ENCODE peak calls at places on chromosome X, in five cellular contexts. One of them, this sample, is unnamed.
A peak's percentile ranks its signal among the peaks of the same experiment; 100 is the strongest.

GRCh38 chrX:149829751-149830191 is 48.0 kb downstream of the MAGEA9 start:
- DNase-seq in AG08396: no peak
- DNase-seq in frontal cortex: no peak
- DNase-seq in hepatic stellate cell: no peak
- DNase-seq in activated T-cell treated with anti-CD3 and anti-CD28 coated beads, Interleukin-2, amount 50 U/mL, for 72 hours: peak; percentile 25
- DNase-seq in this sample: no peak

GRCh38 chrX:72001471-72001870 is 90.8 kb downstream of the NHSL2 start:
- DNase-seq in AG08396: no peak
- DNase-seq in frontal cortex: no peak
- DNase-seq in hepatic stellate cell: no peak
- DNase-seq in activated T-cell treated with anti-CD3 and anti-CD28 coated beads, Interleukin-2, amount 50 U/mL, for 72 hours: no peak
- DNase-seq in this sample: no peak

GRCh38 chrX:125004799-125005198 is 314.9 kb upstream of the TEX13C start:
- DNase-seq in AG08396: no peak
- DNase-seq in frontal cortex: no peak
- DNase-seq in hepatic stellate cell: no peak
- DNase-seq in activated T-cell treated with anti-CD3 and anti-CD28 coated beads, Interleukin-2, amount 50 U/mL, for 72 hours: no peak
- DNase-seq in this sample: no peak

GRCh38 chrX:38807873-38808272 is 6.6 kb downstream of the MID1IP1 start:
- DNase-seq in AG08396: no peak
- DNase-seq in frontal cortex: no peak
- DNase-seq in hepatic stellate cell: no peak
- DNase-seq in activated T-cell treated with anti-CD3 and anti-CD28 coated beads, Interleukin-2, amount 50 U/mL, for 72 hours: no peak
- DNase-seq in this sample: no peak

GRCh38 chrX:8873956-8874355 is 72.8 kb upstream of the FAM9A start:
- DNase-seq in AG08396: no peak
- DNase-seq in frontal cortex: no peak
- DNase-seq in hepatic stellate cell: no peak
- DNase-seq in activated T-cell treated with anti-CD3 and anti-CD28 coated beads, Interleukin-2, amount 50 U/mL, for 72 hours: no peak
- DNase-seq in this sample: no peak

GRCh38 chrX:3145716-3146115 is 104.4 kb downstream of the ARSF start:
- DNase-seq in AG08396: no peak
- DNase-seq in frontal cortex: no peak
- DNase-seq in hepatic stellate cell: no peak
- DNase-seq in activated T-cell treated with anti-CD3 and anti-CD28 coated beads, Interleukin-2, amount 50 U/mL, for 72 hours: no peak
- DNase-seq in this sample: no peak

GRCh38 chrX:86604620-86605019 is 456.4 kb downstream of the DACH2 start:
- DNase-seq in AG08396: no peak
- DNase-seq in frontal cortex: no peak
- DNase-seq in hepatic stellate cell: peak; percentile 1
- DNase-seq in activated T-cell treated with anti-CD3 and anti-CD28 coated beads, Interleukin-2, amount 50 U/mL, for 72 hours: no peak
- DNase-seq in this sample: no peak

GRCh38 chrX:50100188-50100587 is 100.6 kb downstream of the AKAP4 start:
- DNase-seq in AG08396: no peak
- DNase-seq in frontal cortex: peak; percentile 3
- DNase-seq in hepatic stellate cell: peak; percentile 8
- DNase-seq in activated T-cell treated with anti-CD3 and anti-CD28 coated beads, Interleukin-2, amount 50 U/mL, for 72 hours: no peak
- DNase-seq in this sample: no peak

GRCh38 chrX:9785252-9785943 is 831 bp upstream of the SHROOM2 start:
- DNase-seq in AG08396: no peak
- DNase-seq in frontal cortex: no peak
- DNase-seq in hepatic stellate cell: no peak
- DNase-seq in activated T-cell treated with anti-CD3 and anti-CD28 coated beads, Interleukin-2, amount 50 U/mL, for 72 hours: no peak
- DNase-seq in this sample: no peak

GRCh38 chrX:154457491-154458115 is 478 bp upstream of the PLXNA3 start:
- DNase-seq in AG08396: peak; percentile 78
- DNase-seq in frontal cortex: peak; percentile 67
- DNase-seq in hepatic stellate cell: peak; percentile 50
- DNase-seq in activated T-cell treated with anti-CD3 and anti-CD28 coated beads, Interleukin-2, amount 50 U/mL, for 72 hours: peak; percentile 65
- DNase-seq in this sample: no peak

GRCh38 chrX:151695583-151695930 is 299 bp downstream of the PRRG3 start:
- DNase-seq in AG08396: no peak
- DNase-seq in frontal cortex: no peak
- DNase-seq in hepatic stellate cell: no peak
- DNase-seq in activated T-cell treated with anti-CD3 and anti-CD28 coated beads, Interleukin-2, amount 50 U/mL, for 72 hours: no peak
- DNase-seq in this sample: no peak

GRCh38 chrX:110087485-110088356 is 84.8 kb downstream of the TMEM164 start:
- DNase-seq in AG08396: peak; percentile 41
- DNase-seq in frontal cortex: no peak
- DNase-seq in hepatic stellate cell: peak; percentile 36
- DNase-seq in activated T-cell treated with anti-CD3 and anti-CD28 coated beads, Interleukin-2, amount 50 U/mL, for 72 hours: peak; percentile 4
- DNase-seq in this sample: peak; percentile 17

GRCh38 chrX:154368630-154369452 is 5.6 kb downstream of the FLNA start:
- DNase-seq in AG08396: peak; percentile 83
- DNase-seq in frontal cortex: no peak
- DNase-seq in hepatic stellate cell: peak; percentile 85
- DNase-seq in activated T-cell treated with anti-CD3 and anti-CD28 coated beads, Interleukin-2, amount 50 U/mL, for 72 hours: peak; percentile 95
- DNase-seq in this sample: peak; percentile 97

GRCh38 chrX:37942170-37942569 is 64.2 kb upstream of the SYTL5 start:
- DNase-seq in AG08396: no peak
- DNase-seq in frontal cortex: no peak
- DNase-seq in hepatic stellate cell: no peak
- DNase-seq in activated T-cell treated with anti-CD3 and anti-CD28 coated beads, Interleukin-2, amount 50 U/mL, for 72 hours: no peak
- DNase-seq in this sample: no peak

GRCh38 chrX:55135171-55135570 is 46.4 kb downstream of the PAGE2 start:
- DNase-seq in AG08396: peak; percentile 16
- DNase-seq in frontal cortex: peak; percentile 6
- DNase-seq in hepatic stellate cell: no peak
- DNase-seq in activated T-cell treated with anti-CD3 and anti-CD28 coated beads, Interleukin-2, amount 50 U/mL, for 72 hours: peak; percentile 32
- DNase-seq in this sample: no peak

GRCh38 chrX:44264936-44265335 is 78.5 kb downstream of the EFHC2 start:
- DNase-seq in AG08396: no peak
- DNase-seq in frontal cortex: no peak
- DNase-seq in hepatic stellate cell: no peak
- DNase-seq in activated T-cell treated with anti-CD3 and anti-CD28 coated beads, Interleukin-2, amount 50 U/mL, for 72 hours: no peak
- DNase-seq in this sample: no peak

GRCh38 chrX:48814722-48815121 is 11.6 kb upstream of the ERAS start:
- DNase-seq in AG08396: no peak
- DNase-seq in frontal cortex: no peak
- DNase-seq in hepatic stellate cell: no peak
- DNase-seq in activated T-cell treated with anti-CD3 and anti-CD28 coated beads, Interleukin-2, amount 50 U/mL, for 72 hours: no peak
- DNase-seq in this sample: no peak

GRCh38 chrX:16386126-16386525 is 218.8 kb downstream of the MAGEB17 start:
- DNase-seq in AG08396: no peak
- DNase-seq in frontal cortex: no peak
- DNase-seq in hepatic stellate cell: peak; percentile 7
- DNase-seq in activated T-cell treated with anti-CD3 and anti-CD28 coated beads, Interleukin-2, amount 50 U/mL, for 72 hours: no peak
- DNase-seq in this sample: no peak

GRCh38 chrX:39613508-39613921 is 484.2 kb downstream of the BCOR start:
- DNase-seq in AG08396: no peak
- DNase-seq in frontal cortex: peak; percentile 36
- DNase-seq in hepatic stellate cell: no peak
- DNase-seq in activated T-cell treated with anti-CD3 and anti-CD28 coated beads, Interleukin-2, amount 50 U/mL, for 72 hours: no peak
- DNase-seq in this sample: peak; percentile 46

GRCh38 chrX:17542123-17542522 is 167.1 kb downstream of the NHS start:
- DNase-seq in AG08396: no peak
- DNase-seq in frontal cortex: no peak
- DNase-seq in hepatic stellate cell: no peak
- DNase-seq in activated T-cell treated with anti-CD3 and anti-CD28 coated beads, Interleukin-2, amount 50 U/mL, for 72 hours: no peak
- DNase-seq in this sample: no peak

GRCh38 chrX:132187451-132187850 is 31.8 kb downstream of the RAP2C start:
- DNase-seq in AG08396: no peak
- DNase-seq in frontal cortex: no peak
- DNase-seq in hepatic stellate cell: no peak
- DNase-seq in activated T-cell treated with anti-CD3 and anti-CD28 coated beads, Interleukin-2, amount 50 U/mL, for 72 hours: no peak
- DNase-seq in this sample: no peak

GRCh38 chrX:76428243-76429130 is 977 bp downstream of the MAGEE1 start:
- DNase-seq in AG08396: no peak
- DNase-seq in frontal cortex: peak; percentile 2
- DNase-seq in hepatic stellate cell: no peak
- DNase-seq in activated T-cell treated with anti-CD3 and anti-CD28 coated beads, Interleukin-2, amount 50 U/mL, for 72 hours: peak; percentile 47
- DNase-seq in this sample: no peak

GRCh38 chrX:115367956-115368355 is 78.4 kb downstream of the LUZP4 start:
- DNase-seq in AG08396: no peak
- DNase-seq in frontal cortex: no peak
- DNase-seq in hepatic stellate cell: no peak
- DNase-seq in activated T-cell treated with anti-CD3 and anti-CD28 coated beads, Interleukin-2, amount 50 U/mL, for 72 hours: no peak
- DNase-seq in this sample: no peak

GRCh38 chrX:41561045-41561444 is 113.9 kb downstream of the NYX start:
- DNase-seq in AG08396: peak; percentile 49
- DNase-seq in frontal cortex: no peak
- DNase-seq in hepatic stellate cell: peak; percentile 40
- DNase-seq in activated T-cell treated with anti-CD3 and anti-CD28 coated beads, Interleukin-2, amount 50 U/mL, for 72 hours: peak; percentile 49
- DNase-seq in this sample: no peak

GRCh38 chrX:74133156-74133796 is 170.7 kb upstream of the ZCCHC13 start:
- DNase-seq in AG08396: peak; percentile 73
- DNase-seq in frontal cortex: peak; percentile 32
- DNase-seq in hepatic stellate cell: peak; percentile 63
- DNase-seq in activated T-cell treated with anti-CD3 and anti-CD28 coated beads, Interleukin-2, amount 50 U/mL, for 72 hours: peak; percentile 9
- DNase-seq in this sample: peak; percentile 22

GRCh38 chrX:13774696-13775095 is 40.1 kb downstream of the OFD1 start:
- DNase-seq in AG08396: no peak
- DNase-seq in frontal cortex: no peak
- DNase-seq in hepatic stellate cell: no peak
- DNase-seq in activated T-cell treated with anti-CD3 and anti-CD28 coated beads, Interleukin-2, amount 50 U/mL, for 72 hours: no peak
- DNase-seq in this sample: no peak

GRCh38 chrX:17860811-17861495 is at the start of gene RAI2:
- DNase-seq in AG08396: peak; percentile 38
- DNase-seq in frontal cortex: peak; percentile 44
- DNase-seq in hepatic stellate cell: no peak
- DNase-seq in activated T-cell treated with anti-CD3 and anti-CD28 coated beads, Interleukin-2, amount 50 U/mL, for 72 hours: peak; percentile 26
- DNase-seq in this sample: peak; percentile 29

GRCh38 chrX:97743014-97743413 is 859.3 kb downstream of the RPA4 start:
- DNase-seq in AG08396: no peak
- DNase-seq in frontal cortex: no peak
- DNase-seq in hepatic stellate cell: no peak
- DNase-seq in activated T-cell treated with anti-CD3 and anti-CD28 coated beads, Interleukin-2, amount 50 U/mL, for 72 hours: peak; percentile 4
- DNase-seq in this sample: no peak

GRCh38 chrX:69951756-69952155 is 98.0 kb downstream of the AWAT2 start:
- DNase-seq in AG08396: no peak
- DNase-seq in frontal cortex: no peak
- DNase-seq in hepatic stellate cell: no peak
- DNase-seq in activated T-cell treated with anti-CD3 and anti-CD28 coated beads, Interleukin-2, amount 50 U/mL, for 72 hours: no peak
- DNase-seq in this sample: no peak

GRCh38 chrX:132958086-132958703 is at the start of gene HS6ST2:
- DNase-seq in AG08396: no peak
- DNase-seq in frontal cortex: no peak
- DNase-seq in hepatic stellate cell: no peak
- DNase-seq in activated T-cell treated with anti-CD3 and anti-CD28 coated beads, Interleukin-2, amount 50 U/mL, for 72 hours: no peak
- DNase-seq in this sample: no peak

GRCh38 chrX:48508400-48509244 is at the start of gene PORCN:
- DNase-seq in AG08396: peak; percentile 89
- DNase-seq in frontal cortex: peak; percentile 88
- DNase-seq in hepatic stellate cell: peak; percentile 81
- DNase-seq in activated T-cell treated with anti-CD3 and anti-CD28 coated beads, Interleukin-2, amount 50 U/mL, for 72 hours: peak; percentile 85
- DNase-seq in this sample: peak; percentile 74

GRCh38 chrX:12308420-12308819 is 170.1 kb downstream of the FRMPD4 start:
- DNase-seq in AG08396: no peak
- DNase-seq in frontal cortex: no peak
- DNase-seq in hepatic stellate cell: no peak
- DNase-seq in activated T-cell treated with anti-CD3 and anti-CD28 coated beads, Interleukin-2, amount 50 U/mL, for 72 hours: no peak
- DNase-seq in this sample: no peak

GRCh38 chrX:66163849-66164401 is at the start of gene HEPH:
- DNase-seq in AG08396: peak; percentile 4
- DNase-seq in frontal cortex: no peak
- DNase-seq in hepatic stellate cell: no peak
- DNase-seq in activated T-cell treated with anti-CD3 and anti-CD28 coated beads, Interleukin-2, amount 50 U/mL, for 72 hours: no peak
- DNase-seq in this sample: no peak

GRCh38 chrX:107675823-107676555 is 47.7 kb downstream of the PRPS1 start:
- DNase-seq in AG08396: no peak
- DNase-seq in frontal cortex: no peak
- DNase-seq in hepatic stellate cell: no peak
- DNase-seq in activated T-cell treated with anti-CD3 and anti-CD28 coated beads, Interleukin-2, amount 50 U/mL, for 72 hours: no peak
- DNase-seq in this sample: no peak

GRCh38 chrX:11321986-11322385 is 28.8 kb downstream of the AMELX start:
- DNase-seq in AG08396: no peak
- DNase-seq in frontal cortex: no peak
- DNase-seq in hepatic stellate cell: no peak
- DNase-seq in activated T-cell treated with anti-CD3 and anti-CD28 coated beads, Interleukin-2, amount 50 U/mL, for 72 hours: no peak
- DNase-seq in this sample: no peak

This sample was measured in 8988T.